ENCODE peak calls at places on chromosomes 12 and 14, in four cellular contexts. W is GM10248, Z is H7, E is H1. H is an unnamed sample.
A peak's percentile ranks its signal among the peaks of the same experiment; 100 is the strongest.

GRCh38 chr12:67751376-67751928 is 102.9 kb downstream of the DYRK2 start:
- DNase-seq in E (no peak), W (no peak), Z (no peak), H (no peak)

GRCh38 chr12:27709932-27710591 is 570 bp upstream of the MRPS35 start:
- DNase-seq in W (no peak), E (peak; percentile 47), Z (no peak), H (no peak)

GRCh38 chr12:115354476-115354890 is 670.5 kb upstream of the TBX3 start:
- DNase-seq in E (no peak), W (peak; percentile 26), Z (no peak), H (no peak)

GRCh38 chr14:96016761-96017160 is 22.4 kb upstream of the C14orf132 start:
- DNase-seq in W (no peak), Z (no peak), E (no peak), H (no peak)

GRCh38 chr14:106809615-106810014 is 1283.2 kb downstream of the TMEM121 start:
- DNase-seq in E (no peak), W (no peak), Z (no peak), H (no peak)

GRCh38 chr14:55388160-55388559 is 23.5 kb downstream of the ATG14 start:
- DNase-seq in E (no peak), Z (no peak), W (no peak), H (no peak)

GRCh38 chr12:130711751-130712150 is 4.3 kb downstream of the RIMBP2 start:
- DNase-seq in W (no peak), Z (no peak), E (no peak), H (peak; percentile 24)

GRCh38 chr12:57222286-57223190 is 5.9 kb downstream of the NXPH4 start:
- DNase-seq in W (no peak), E (no peak), Z (no peak), H (no peak)

GRCh38 chr12:63525831-63526230 is 142.5 kb downstream of the DPY19L2 start:
- DNase-seq in Z (no peak), W (no peak), E (no peak), H (no peak)

GRCh38 chr12:100668939-100669536 is 95.6 kb downstream of the GAS2L3 start:
- DNase-seq in Z (peak; percentile 75), E (peak; percentile 91), W (peak; percentile 73), H (no peak)

GRCh38 chr14:74510955-74511354 is 17.4 kb downstream of the ISCA2 start:
- DNase-seq in W (no peak), Z (no peak), E (no peak), H (no peak)

H was measured in coronary artery.